ENCODE peak calls at places on chromosome 13, in six cellular contexts. I is fibroblast of lung, F is mammary epithelial cell, A is OCI-LY7, N is adrenal gland, E is Panc1. S is an unnamed sample.

GRCh38 chr13:47829684-47830083 is 171.4 kb downstream of the SUCLA2 start:
- DNase-seq in I (no peak), F (no peak), A (no peak), N (no peak), E (no peak), S (no peak)

GRCh38 chr13:43835701-43836100 is 43.8 kb downstream of the CCDC122 start:
- DNase-seq in I (peak; percentile 22), F (peak; percentile 36), A (no peak), N (no peak), E (no peak), S (no peak)

GRCh38 chr13:32150794-32151193 is 119.2 kb downstream of the FRY start:
- DNase-seq in I (peak; percentile 93), F (no peak), A (no peak), N (peak; percentile 70), E (no peak), S (no peak)

GRCh38 chr13:41224113-41225110 is 30.0 kb upstream of the KBTBD7 start:
- DNase-seq in I (peak; percentile 39), F (peak; percentile 56), A (no peak), N (no peak), E (no peak), S (peak; percentile 44)

GRCh38 chr13:97018029-97018819 is 23.9 kb upstream of the OXGR1 start:
- DNase-seq in I (peak; percentile 75), F (peak; percentile 39), A (peak; percentile 26), N (peak; percentile 78), E (peak; percentile 46), S (peak; percentile 32)

GRCh38 chr13:95246292-95247082 is 54.8 kb downstream of the ABCC4 start:
- DNase-seq in I (no peak), F (peak; percentile 55), A (no peak), N (no peak), E (no peak), S (no peak)

GRCh38 chr13:105611424-105611823 is 924.0 kb downstream of the EFNB2 start:
- DNase-seq in I (peak; percentile 22), F (peak; percentile 60), A (no peak), N (no peak), E (no peak), S (peak; percentile 4)

GRCh38 chr13:19605161-19605955 is 28.1 kb upstream of the MPHOSPH8 start:
- DNase-seq in I (no peak), F (peak; percentile 81), A (no peak), N (no peak), E (no peak), S (no peak)

GRCh38 chr13:92843549-92843948 is 383.1 kb upstream of the GPC6 start:
- DNase-seq in I (peak; percentile 88), F (peak; percentile 60), A (no peak), N (no peak), E (no peak), S (peak; percentile 4)

GRCh38 chr13:52414963-52415362 is 9.0 kb upstream of the THSD1 start:
- DNase-seq in I (peak; percentile 48), F (peak; percentile 92), A (no peak), N (no peak), E (no peak), S (no peak)

GRCh38 chr13:103852036-103852435 is 785.8 kb upstream of the SLC10A2 start:
- DNase-seq in I (peak; percentile 5), F (no peak), A (no peak), N (no peak), E (no peak), S (no peak)

GRCh38 chr13:99577934-99578917 is 77.0 kb downstream of the TM9SF2 start:
- DNase-seq in I (peak; percentile 34), F (no peak), A (no peak), N (peak; percentile 70), E (no peak), S (no peak)

GRCh38 chr13:73168226-73168992 is 109.6 kb downstream of the KLF5 start:
- DNase-seq in I (no peak), F (peak; percentile 79), A (no peak), N (no peak), E (no peak), S (no peak)

GRCh38 chr13:49097374-49097773 is 121.7 kb downstream of the FNDC3A start:
- DNase-seq in I (peak; percentile 89), F (peak; percentile 95), A (no peak), N (no peak), E (no peak), S (peak; percentile 23)

GRCh38 chr13:110421696-110422395 is 114.8 kb downstream of the COL4A2 start:
- DNase-seq in I (peak; percentile 78), F (no peak), A (no peak), N (no peak), E (no peak), S (peak; percentile 53)

GRCh38 chr13:86383561-86383960 is 584.3 kb upstream of the SLITRK6 start:
- DNase-seq in I (no peak), F (no peak), A (no peak), N (no peak), E (no peak), S (no peak)

GRCh38 chr13:31773538-31773937 is 34.2 kb downstream of the RXFP2 start:
- DNase-seq in I (peak; percentile 73), F (peak; percentile 59), A (no peak), N (no peak), E (no peak), S (no peak)

GRCh38 chr13:28046981-28047380 is 53.4 kb downstream of the FLT3 start:
- DNase-seq in I (no peak), F (no peak), A (no peak), N (no peak), E (no peak), S (peak; percentile 74)

GRCh38 chr13:79710376-79710775 is 229.4 kb downstream of the NDFIP2 start:
- DNase-seq in I (peak; percentile 36), F (peak; percentile 69), A (no peak), N (no peak), E (no peak), S (no peak)

GRCh38 chr13:79354285-79354684 is 51.8 kb downstream of the RBM26 start:
- DNase-seq in I (no peak), F (no peak), A (no peak), N (no peak), E (no peak), S (no peak)

DNA sequence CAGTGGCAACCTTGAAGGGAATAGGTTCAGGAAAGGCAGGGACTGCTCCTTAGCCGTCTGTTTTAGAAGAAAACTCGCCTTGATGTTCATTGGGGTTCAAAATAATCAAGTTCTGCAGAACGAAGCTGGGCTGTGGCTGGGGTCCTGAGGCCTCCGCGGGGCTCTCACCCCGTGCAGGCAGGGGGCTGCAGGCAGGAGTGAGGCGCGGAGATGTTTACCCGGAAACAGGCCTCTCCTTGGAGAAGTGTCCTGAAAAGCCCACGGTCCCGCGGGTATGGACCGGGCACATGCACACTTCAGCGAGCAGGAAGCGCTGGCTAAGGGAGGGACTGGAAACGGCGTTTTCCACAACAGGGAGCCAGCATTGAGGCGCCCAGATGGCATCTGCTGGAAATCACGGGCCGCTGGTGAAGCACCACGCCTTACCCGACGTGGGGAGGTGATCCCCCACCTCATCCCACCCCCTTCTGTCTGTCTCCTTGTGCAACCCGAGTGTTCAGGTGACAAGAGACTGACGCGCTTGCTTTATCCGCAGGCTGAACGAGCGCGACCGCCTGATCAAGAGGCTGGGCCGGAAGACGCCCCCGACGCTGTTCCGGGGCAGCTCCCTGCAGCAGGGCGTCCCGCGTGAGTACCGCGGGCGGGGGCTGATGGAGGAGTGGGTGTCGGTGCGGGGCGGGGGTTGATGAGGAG is 39.7 kb downstream of the SHISA2 start:
- DNase-seq in I (no peak), F (no peak), A (no peak), N (no peak), E (no peak), S (no peak)
- H3K27ac ChIP-seq in I (no peak overlapping the region), F (no peak overlapping the region), A (no peak overlapping the region), N (no peak overlapping the region), E (no peak overlapping the region), S (no peak overlapping the region)

GRCh38 chr13:44921931-44922758 is 67.1 kb downstream of the NUFIP1 start:
- DNase-seq in I (peak; percentile 100), F (peak; percentile 83), A (no peak), N (peak; percentile 89), E (peak; percentile 72), S (peak; percentile 93)

GRCh38 chr13:44919103-44919804 is 70.0 kb downstream of the NUFIP1 start:
- DNase-seq in I (no peak), F (no peak), A (no peak), N (no peak), E (no peak), S (no peak)

GRCh38 chr13:44921478-44921877 is 67.8 kb downstream of the NUFIP1 start:
- DNase-seq in I (no peak), F (no peak), A (no peak), N (no peak), E (no peak), S (no peak)

GRCh38 chr13:44918323-44919102 is 70.8 kb downstream of the NUFIP1 start:
- DNase-seq in I (peak; percentile 97), F (no peak), A (peak; percentile 85), N (peak; percentile 97), E (peak; percentile 82), S (peak; percentile 93)

DNA sequence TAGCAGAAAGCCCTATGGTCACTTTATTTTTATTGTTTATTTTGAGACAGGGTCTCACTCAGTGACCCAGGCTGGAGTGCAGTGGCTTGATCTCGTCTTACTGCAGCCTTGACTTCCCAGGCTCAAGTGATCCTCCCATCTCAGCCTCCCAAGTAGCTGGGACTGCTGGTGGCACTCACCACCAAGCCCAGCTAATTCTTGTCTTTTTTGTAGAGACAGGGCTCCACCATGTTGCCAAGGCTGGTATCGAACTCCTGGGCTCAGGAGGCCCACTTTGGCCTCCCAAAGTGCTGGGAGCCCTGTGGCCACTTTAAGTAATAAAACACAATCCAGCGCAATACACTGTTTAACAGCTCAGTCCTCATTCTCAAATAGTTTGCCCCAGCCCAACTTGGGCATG is 69.3 kb downstream of the NUFIP1 start:
- DNase-seq in I (peak; percentile 21), F (no peak), A (peak; percentile 4), N (no peak), E (no peak), S (no peak)
- TF ChIP-seq CTCF in I (no peak), F (no peak), A (no peak), N (no peak), E (no peak), S (no peak)

DNA sequence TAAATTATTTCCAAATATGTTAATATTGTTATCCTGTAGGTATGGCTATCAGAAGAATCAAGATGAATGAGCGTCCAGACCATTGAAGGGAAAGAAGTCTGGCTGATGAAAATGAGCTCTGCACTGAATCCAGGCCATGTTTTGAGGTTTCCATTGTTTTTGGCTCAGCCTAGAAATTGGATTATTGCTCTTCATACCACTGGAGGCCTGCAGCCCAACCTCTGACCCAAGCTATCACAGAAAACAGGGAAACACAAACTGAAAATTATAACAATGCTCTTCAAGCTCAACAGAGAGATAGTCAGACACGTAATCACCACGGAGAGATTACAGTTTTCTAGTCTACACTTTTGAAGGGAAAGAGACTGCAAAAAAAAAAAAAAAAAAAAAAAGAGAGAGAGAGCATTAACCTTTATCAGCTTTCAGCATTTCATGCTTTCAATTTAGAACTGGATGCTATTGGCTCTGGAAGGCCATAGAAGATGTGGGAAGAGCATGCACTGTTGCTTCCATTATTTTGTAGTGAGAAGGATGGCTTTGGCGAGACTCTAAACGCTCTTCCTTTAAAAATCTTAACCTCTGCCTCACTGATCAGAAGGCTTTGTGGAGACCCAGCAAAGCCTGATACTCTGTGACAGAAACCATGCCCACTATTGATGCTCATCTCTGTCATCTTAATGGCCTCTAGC is 10.8 kb downstream of the EDNRB start:
- DNase-seq in I (no peak), F (no peak), A (no peak), N (peak; percentile 60), E (no peak), S (no peak)
- H3K4me3 ChIP-seq in I (no peak overlapping the region), F (no peak overlapping the region), A (no peak overlapping the region), N (no peak overlapping the region), E (no peak overlapping the region), S (no peak overlapping the region)

DNA sequence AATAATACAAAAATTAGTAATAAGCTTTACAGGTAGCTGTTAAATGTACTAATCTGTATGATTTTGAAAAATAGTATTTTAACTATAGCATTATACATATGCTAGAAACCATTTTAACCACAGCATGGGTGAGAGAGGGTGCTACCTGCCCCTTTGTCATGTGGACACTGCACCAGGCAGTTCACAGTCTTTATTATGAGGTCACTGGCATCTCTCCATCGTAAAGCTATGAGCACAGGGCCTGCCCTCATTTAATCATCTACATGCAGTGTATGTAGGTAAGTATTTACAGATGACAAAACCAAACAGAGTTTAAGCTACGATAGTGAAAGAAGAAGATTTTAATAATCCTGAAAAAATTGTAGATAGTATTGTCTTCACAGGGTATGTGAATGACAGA is 21.7 kb downstream of the EDNRB start:
- DNase-seq in I (no peak), F (no peak), A (no peak), N (no peak), E (no peak), S (no peak)
- H3K27ac ChIP-seq in I (peak overlapping the region; percentile 34), F (no peak overlapping the region), A (no peak overlapping the region), N (peak overlapping the region; percentile 71), E (no peak overlapping the region), S (no peak overlapping the region)

S was measured in AG04450.